ENCODE peak calls at places on chromosome 21, in nine cellular contexts. One of them, this sample, is unnamed.

GRCh38 chr21:41368361-41369104 is 6.7 kb downstream of the MX2 start:
- DNase-seq in tibial nerve: no peak
- DNase-seq in breast epithelium: peak
- DNase-seq in GM06990: no peak
- DNase-seq in astrocyte: no peak
- DNase-seq in GM23338: no peak
- DNase-seq in BJ: no peak
- DNase-seq in cardiac fibroblast: no peak
- DNase-seq in fibroblast of lung: no peak
- DNase-seq in this sample: no peak

GRCh38 chr21:31132574-31133242 is 94.4 kb upstream of the KRTAP19-8 start:
- DNase-seq in tibial nerve: no peak
- DNase-seq in breast epithelium: no peak
- DNase-seq in GM06990: no peak
- DNase-seq in astrocyte: peak
- DNase-seq in GM23338: no peak
- DNase-seq in BJ: no peak
- DNase-seq in cardiac fibroblast: peak
- DNase-seq in fibroblast of lung: peak
- DNase-seq in this sample: no peak

GRCh38 chr21:20486303-20486702 is 511.9 kb upstream of the NCAM2 start:
- DNase-seq in tibial nerve: no peak
- DNase-seq in breast epithelium: no peak
- DNase-seq in GM06990: no peak
- DNase-seq in astrocyte: no peak
- DNase-seq in GM23338: no peak
- DNase-seq in BJ: no peak
- DNase-seq in cardiac fibroblast: no peak
- DNase-seq in fibroblast of lung: no peak
- DNase-seq in this sample: no peak

GRCh38 chr21:36692125-36692843 is 6.6 kb upstream of the SIM2 start:
- DNase-seq in tibial nerve: no peak
- DNase-seq in breast epithelium: no peak
- DNase-seq in GM06990: no peak
- DNase-seq in astrocyte: no peak
- DNase-seq in GM23338: peak
- DNase-seq in BJ: no peak
- DNase-seq in cardiac fibroblast: no peak
- DNase-seq in fibroblast of lung: no peak
- DNase-seq in this sample: no peak

GRCh38 chr21:31161157-31161556 is 122.9 kb upstream of the KRTAP19-8 start:
- DNase-seq in tibial nerve: no peak
- DNase-seq in breast epithelium: no peak
- DNase-seq in GM06990: no peak
- DNase-seq in astrocyte: peak
- DNase-seq in GM23338: peak
- DNase-seq in BJ: no peak
- DNase-seq in cardiac fibroblast: no peak
- DNase-seq in fibroblast of lung: peak
- DNase-seq in this sample: peak

GRCh38 chr21:36661511-36662309 is 37.2 kb upstream of the SIM2 start:
- DNase-seq in tibial nerve: no peak
- DNase-seq in breast epithelium: no peak
- DNase-seq in GM06990: no peak
- DNase-seq in astrocyte: no peak
- DNase-seq in GM23338: peak
- DNase-seq in BJ: no peak
- DNase-seq in cardiac fibroblast: peak
- DNase-seq in fibroblast of lung: peak
- DNase-seq in this sample: no peak

GRCh38 chr21:36254106-36254941 is 65.7 kb upstream of the MORC3 start:
- DNase-seq in tibial nerve: no peak
- DNase-seq in breast epithelium: no peak
- DNase-seq in GM06990: peak
- DNase-seq in astrocyte: no peak
- DNase-seq in GM23338: peak
- DNase-seq in BJ: no peak
- DNase-seq in cardiac fibroblast: no peak
- DNase-seq in fibroblast of lung: no peak
- DNase-seq in this sample: no peak

GRCh38 chr21:41600961-41601572 is 93.1 kb upstream of the TMPRSS2 start:
- DNase-seq in tibial nerve: no peak
- DNase-seq in breast epithelium: peak
- DNase-seq in GM06990: no peak
- DNase-seq in astrocyte: no peak
- DNase-seq in GM23338: no peak
- DNase-seq in BJ: no peak
- DNase-seq in cardiac fibroblast: no peak
- DNase-seq in fibroblast of lung: no peak
- DNase-seq in this sample: no peak

GRCh38 chr21:38303300-38303699 is 46.5 kb downstream of the KCNJ15 start:
- DNase-seq in tibial nerve: peak
- DNase-seq in breast epithelium: no peak
- DNase-seq in GM06990: no peak
- DNase-seq in astrocyte: peak
- DNase-seq in GM23338: no peak
- DNase-seq in BJ: peak
- DNase-seq in cardiac fibroblast: peak
- DNase-seq in fibroblast of lung: peak
- DNase-seq in this sample: no peak

GRCh38 chr21:42702720-42703119 is 49.3 kb downstream of the PDE9A start:
- DNase-seq in tibial nerve: no peak
- DNase-seq in breast epithelium: no peak
- DNase-seq in GM06990: no peak
- DNase-seq in astrocyte: no peak
- DNase-seq in GM23338: no peak
- DNase-seq in BJ: no peak
- DNase-seq in cardiac fibroblast: no peak
- DNase-seq in fibroblast of lung: no peak
- DNase-seq in this sample: no peak

GRCh38 chr21:42703936-42704335 is 50.5 kb downstream of the PDE9A start:
- DNase-seq in tibial nerve: no peak
- DNase-seq in breast epithelium: no peak
- DNase-seq in GM06990: no peak
- DNase-seq in astrocyte: no peak
- DNase-seq in GM23338: no peak
- DNase-seq in BJ: no peak
- DNase-seq in cardiac fibroblast: no peak
- DNase-seq in fibroblast of lung: no peak
- DNase-seq in this sample: no peak

GRCh38 chr21:42703173-42703908 is 49.9 kb downstream of the PDE9A start:
- DNase-seq in tibial nerve: no peak
- DNase-seq in breast epithelium: peak
- DNase-seq in GM06990: no peak
- DNase-seq in astrocyte: no peak
- DNase-seq in GM23338: no peak
- DNase-seq in BJ: no peak
- DNase-seq in cardiac fibroblast: no peak
- DNase-seq in fibroblast of lung: no peak
- DNase-seq in this sample: no peak

GRCh38 chr21:42699196-42699595 is 45.8 kb downstream of the PDE9A start:
- DNase-seq in tibial nerve: no peak
- DNase-seq in breast epithelium: no peak
- DNase-seq in GM06990: no peak
- DNase-seq in astrocyte: no peak
- DNase-seq in GM23338: no peak
- DNase-seq in BJ: no peak
- DNase-seq in cardiac fibroblast: no peak
- DNase-seq in fibroblast of lung: no peak
- DNase-seq in this sample: no peak

GRCh38 chr21:42701706-42702456 is 48.5 kb downstream of the PDE9A start:
- DNase-seq in tibial nerve: no peak
- DNase-seq in breast epithelium: no peak
- DNase-seq in GM06990: no peak
- DNase-seq in astrocyte: no peak
- DNase-seq in GM23338: no peak
- DNase-seq in BJ: no peak
- DNase-seq in cardiac fibroblast: no peak
- DNase-seq in fibroblast of lung: no peak
- DNase-seq in this sample: no peak
- H3K4me3 ChIP-seq in tibial nerve: no peak
- H3K4me3 ChIP-seq in breast epithelium: no peak
- H3K4me3 ChIP-seq in GM06990: no peak
- H3K4me3 ChIP-seq in astrocyte: no peak
- H3K4me3 ChIP-seq in GM23338: no peak
- H3K4me3 ChIP-seq in BJ: no peak
- H3K4me3 ChIP-seq in cardiac fibroblast: no peak
- H3K4me3 ChIP-seq in fibroblast of lung: no peak
- H3K4me3 ChIP-seq in this sample: no peak

GRCh38 chr21:45894107-45894810 is 87.3 kb upstream of the COL6A1 start:
- DNase-seq in tibial nerve: no peak
- DNase-seq in breast epithelium: no peak
- DNase-seq in GM06990: no peak
- DNase-seq in astrocyte: peak
- DNase-seq in GM23338: no peak
- DNase-seq in BJ: peak
- DNase-seq in cardiac fibroblast: peak
- DNase-seq in fibroblast of lung: peak
- DNase-seq in this sample: no peak
- TF ChIP-seq CTCF in tibial nerve: no peak
- TF ChIP-seq CTCF in breast epithelium: no peak
- TF ChIP-seq CTCF in GM06990: no peak
- TF ChIP-seq CTCF in astrocyte: no peak
- TF ChIP-seq CTCF in GM23338: no peak
- TF ChIP-seq CTCF in BJ: no peak
- TF ChIP-seq CTCF in cardiac fibroblast: no peak
- TF ChIP-seq CTCF in fibroblast of lung: no peak
- TF ChIP-seq CTCF in this sample: no peak

GRCh38 chr21:26964379-26964778 is 2.5 kb downstream of the ADAMTS5 start:
- DNase-seq in tibial nerve: no peak
- DNase-seq in breast epithelium: peak
- DNase-seq in GM06990: no peak
- DNase-seq in astrocyte: no peak
- DNase-seq in GM23338: peak
- DNase-seq in BJ: no peak
- DNase-seq in cardiac fibroblast: peak
- DNase-seq in fibroblast of lung: no peak
- DNase-seq in this sample: no peak

GRCh38 chr21:26965567-26966359 is 1.1 kb downstream of the ADAMTS5 start:
- DNase-seq in tibial nerve: no peak
- DNase-seq in breast epithelium: peak
- DNase-seq in GM06990: no peak
- DNase-seq in astrocyte: no peak
- DNase-seq in GM23338: peak
- DNase-seq in BJ: no peak
- DNase-seq in cardiac fibroblast: peak
- DNase-seq in fibroblast of lung: peak
- DNase-seq in this sample: no peak

GRCh38 chr21:26965091-26965566 is 1.8 kb downstream of the ADAMTS5 start:
- DNase-seq in tibial nerve: no peak
- DNase-seq in breast epithelium: no peak
- DNase-seq in GM06990: no peak
- DNase-seq in astrocyte: no peak
- DNase-seq in GM23338: no peak
- DNase-seq in BJ: no peak
- DNase-seq in cardiac fibroblast: no peak
- DNase-seq in fibroblast of lung: no peak
- DNase-seq in this sample: no peak

GRCh38 chr21:26961704-26962103 is 5.2 kb downstream of the ADAMTS5 start:
- DNase-seq in tibial nerve: no peak
- DNase-seq in breast epithelium: no peak
- DNase-seq in GM06990: no peak
- DNase-seq in astrocyte: no peak
- DNase-seq in GM23338: peak
- DNase-seq in BJ: no peak
- DNase-seq in cardiac fibroblast: no peak
- DNase-seq in fibroblast of lung: no peak
- DNase-seq in this sample: no peak

GRCh38 chr21:26962516-26963305 is 4.2 kb downstream of the ADAMTS5 start:
- DNase-seq in tibial nerve: no peak
- DNase-seq in breast epithelium: no peak
- DNase-seq in GM06990: no peak
- DNase-seq in astrocyte: no peak
- DNase-seq in GM23338: no peak
- DNase-seq in BJ: no peak
- DNase-seq in cardiac fibroblast: peak
- DNase-seq in fibroblast of lung: no peak
- DNase-seq in this sample: no peak
- H3K4me3 ChIP-seq in tibial nerve: no peak
- H3K4me3 ChIP-seq in breast epithelium: peak
- H3K4me3 ChIP-seq in GM06990: no peak
- H3K4me3 ChIP-seq in astrocyte: no peak
- H3K4me3 ChIP-seq in GM23338: no peak
- H3K4me3 ChIP-seq in BJ: no peak
- H3K4me3 ChIP-seq in cardiac fibroblast: no peak
- H3K4me3 ChIP-seq in fibroblast of lung: peak
- H3K4me3 ChIP-seq in this sample: no peak

DNA sequence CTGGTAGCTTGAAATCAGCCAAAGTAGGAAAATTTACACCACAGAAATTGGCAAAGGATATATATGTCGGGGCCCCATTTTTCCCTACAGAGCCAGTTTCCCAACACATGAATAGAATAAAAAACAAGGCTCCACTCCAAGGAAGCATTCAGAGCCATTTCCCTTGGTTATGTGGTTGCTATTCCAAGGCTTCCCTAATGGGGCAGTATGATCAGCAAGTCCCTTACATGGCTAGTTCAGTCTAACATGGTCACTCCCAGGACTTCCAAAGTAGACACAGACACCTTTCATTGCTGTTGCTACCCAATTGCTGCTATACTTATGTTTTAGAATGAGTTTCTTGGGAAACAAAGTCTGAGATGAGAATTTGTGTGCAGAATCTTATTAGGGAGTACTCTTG is 93.1 kb downstream of the C21orf91 start:
- DNase-seq in tibial nerve: no peak
- DNase-seq in breast epithelium: no peak
- DNase-seq in GM06990: no peak
- DNase-seq in astrocyte: no peak
- DNase-seq in GM23338: peak
- DNase-seq in BJ: no peak
- DNase-seq in cardiac fibroblast: no peak
- DNase-seq in fibroblast of lung: no peak
- DNase-seq in this sample: no peak
- TF ChIP-seq CTCF in tibial nerve: no peak
- TF ChIP-seq CTCF in breast epithelium: no peak
- TF ChIP-seq CTCF in GM06990: no peak
- TF ChIP-seq CTCF in astrocyte: no peak
- TF ChIP-seq CTCF in GM23338: peak
- TF ChIP-seq CTCF in BJ: peak
- TF ChIP-seq CTCF in cardiac fibroblast: peak
- TF ChIP-seq CTCF in fibroblast of lung: no peak
- TF ChIP-seq CTCF in this sample: peak

GRCh38 chr21:45454924-45455315 is 50.0 kb downstream of the COL18A1 start:
- DNase-seq in tibial nerve: no peak
- DNase-seq in breast epithelium: no peak
- DNase-seq in GM06990: no peak
- DNase-seq in astrocyte: no peak
- DNase-seq in GM23338: no peak
- DNase-seq in BJ: no peak
- DNase-seq in cardiac fibroblast: peak
- DNase-seq in fibroblast of lung: peak
- DNase-seq in this sample: no peak
- H3K4me3 ChIP-seq in tibial nerve: peak
- H3K4me3 ChIP-seq in breast epithelium: peak
- H3K4me3 ChIP-seq in GM06990: no peak
- H3K4me3 ChIP-seq in astrocyte: peak
- H3K4me3 ChIP-seq in GM23338: no peak
- H3K4me3 ChIP-seq in BJ: no peak
- H3K4me3 ChIP-seq in cardiac fibroblast: no peak
- H3K4me3 ChIP-seq in fibroblast of lung: no peak
- H3K4me3 ChIP-seq in this sample: peak

GRCh38 chr21:43283136-43283924 is 114.5 kb downstream of the CRYAA start:
- DNase-seq in tibial nerve: no peak
- DNase-seq in breast epithelium: no peak
- DNase-seq in GM06990: no peak
- DNase-seq in astrocyte: no peak
- DNase-seq in GM23338: no peak
- DNase-seq in BJ: no peak
- DNase-seq in cardiac fibroblast: peak
- DNase-seq in fibroblast of lung: no peak
- DNase-seq in this sample: no peak
- TF ChIP-seq CTCF in tibial nerve: no peak
- TF ChIP-seq CTCF in breast epithelium: no peak
- TF ChIP-seq CTCF in GM06990: no peak
- TF ChIP-seq CTCF in astrocyte: no peak
- TF ChIP-seq CTCF in GM23338: no peak
- TF ChIP-seq CTCF in BJ: no peak
- TF ChIP-seq CTCF in cardiac fibroblast: no peak
- TF ChIP-seq CTCF in fibroblast of lung: no peak
- TF ChIP-seq CTCF in this sample: no peak